ENCODE peak calls at places on chromosome 12, in five cellular contexts. R is left lung, D is nephron progenitor cell, U is NCI-H1436, N is AG08395. X is an unnamed sample.

GRCh38 chr12:109056891-109057290 is 4.5 kb downstream of the USP30 start:
- DNase-seq in D (no peak), N (no peak), U (no peak), R (no peak), X (no peak)

GRCh38 chr12:4813741-4814140 is 93.5 kb downstream of the GALNT8 start:
- DNase-seq in U (peak), R (no peak), N (no peak), D (no peak), X (no peak)

GRCh38 chr12:1504304-1505150 is 89.9 kb downstream of the FBXL14 start:
- DNase-seq in N (no peak), D (peak), U (no peak), R (no peak), X (no peak)

GRCh38 chr12:43836455-43836989 is 641 bp downstream of the TMEM117 start:
- DNase-seq in U (no peak), N (no peak), D (no peak), R (no peak), X (no peak)

GRCh38 chr12:93176166-93176565 is 201.6 kb upstream of the NUDT4 start:
- DNase-seq in D (no peak), N (peak), R (no peak), U (no peak), X (no peak)

GRCh38 chr12:123576611-123577010 is 7.7 kb upstream of the TMED2 start:
- DNase-seq in U (no peak), D (no peak), N (no peak), R (no peak), X (no peak)

GRCh38 chr12:11953523-11953922 is 117.2 kb upstream of the BCL2L14 start:
- DNase-seq in D (no peak), R (no peak), U (no peak), N (no peak), X (peak)

GRCh38 chr12:57984629-57985151 is 43.3 kb downstream of the ATP23 start:
- DNase-seq in U (no peak), N (no peak), D (no peak), R (no peak), X (no peak)

GRCh38 chr12:109044241-109044640 is 8.1 kb upstream of the USP30 start:
- DNase-seq in U (no peak), R (no peak), N (no peak), D (no peak), X (no peak)

GRCh38 chr12:14769837-14770494 is 33.3 kb downstream of the WBP11 start:
- DNase-seq in U (peak), N (peak), R (peak), D (peak), X (peak)

GRCh38 chr12:70260610-70261009 is 17.4 kb downstream of the CNOT2 start:
- DNase-seq in D (no peak), U (no peak), N (no peak), R (no peak), X (no peak)

GRCh38 chr12:25034676-25035075 is 85.8 kb upstream of the BCAT1 start:
- DNase-seq in R (no peak), U (no peak), D (no peak), N (no peak), X (no peak)

GRCh38 chr12:107844312-107844921 is 69.9 kb downstream of the ASCL4 start:
- DNase-seq in N (peak), D (peak), U (no peak), R (no peak), X (no peak)

GRCh38 chr12:93502802-93503623 is 35.7 kb downstream of the MRPL42 start:
- DNase-seq in N (peak), D (peak), U (peak), R (no peak), X (peak)

GRCh38 chr12:56296207-56296785 is 3.8 kb downstream of the CS start:
- DNase-seq in N (no peak), R (no peak), U (no peak), D (no peak), X (no peak)

GRCh38 chr12:19750116-19750644 is 310.9 kb downstream of the AEBP2 start:
- DNase-seq in N (no peak), R (no peak), D (no peak), U (no peak), X (no peak)

GRCh38 chr12:123807670-123808069 is 45.6 kb downstream of the DNAH10 start:
- DNase-seq in R (no peak), U (no peak), D (no peak), N (no peak), X (no peak)

GRCh38 chr12:28253175-28253641 is 63.0 kb downstream of the CCDC91 start:
- DNase-seq in U (no peak), R (no peak), D (no peak), N (no peak), X (no peak)

GRCh38 chr12:24899503-24900098 is 49.3 kb downstream of the BCAT1 start:
- DNase-seq in N (no peak), D (no peak), U (no peak), R (no peak), X (no peak)

GRCh38 chr12:29742646-29743045 is 41.1 kb downstream of the TMTC1 start:
- DNase-seq in N (no peak), R (no peak), U (no peak), D (no peak), X (no peak)

GRCh38 chr12:96886998-96887677 is 19.9 kb upstream of the NEDD1 start:
- DNase-seq in N (no peak), D (no peak), R (no peak), U (no peak), X (no peak)

X was measured in NCI-H774.